ENCODE peak calls at places on chromosomes 4 and X, in seven cellular contexts. D, N, U, L, W, M and K are unnamed samples.
A peak's percentile ranks its signal among the peaks of the same experiment; 100 is the strongest.

GRCh38 chr4:165360041-165360782 is 18.6 kb upstream of the CPE start:
- DNase-seq in W (no peak), M (peak; percentile 70), L (no peak), N (no peak), D (no peak), U (no peak), K (no peak)

GRCh38 chrX:16628954-16629595 is 20.9 kb upstream of the S100G start:
- DNase-seq in M (no peak), N (no peak), D (no peak), L (no peak), U (no peak), W (peak; percentile 13), K (no peak)

GRCh38 chr4:17526695-17527477 is 11.9 kb downstream of the CLRN2 start:
- DNase-seq in L (no peak), N (no peak), D (no peak), U (no peak), M (no peak), W (no peak), K (no peak)

GRCh38 chrX:69630147-69630546 is 14.2 kb downstream of the EDA start:
- DNase-seq in W (no peak), N (no peak), U (no peak), M (no peak), L (no peak), D (no peak), K (no peak)

GRCh38 chr4:156132196-156132595 is 178.5 kb upstream of the CTSO start:
- DNase-seq in U (no peak), M (no peak), D (no peak), N (no peak), L (no peak), W (no peak), K (no peak)

GRCh38 chr4:93066746-93067145 is 761.8 kb upstream of the ATOH1 start:
- DNase-seq in W (no peak), L (no peak), M (no peak), U (no peak), D (no peak), N (no peak), K (no peak)

GRCh38 chrX:154459843-154460242 is 1.8 kb downstream of the PLXNA3 start:
- DNase-seq in U (no peak), M (no peak), L (no peak), D (no peak), W (no peak), N (no peak), K (no peak)

GRCh38 chr4:53640576-53641459 is 49.5 kb upstream of the LNX1 start:
- DNase-seq in N (no peak), U (no peak), M (no peak), L (no peak), W (no peak), D (no peak), K (no peak)

GRCh38 chr4:128288689-128289106 is 1.1 kb upstream of the PGRMC2 start:
- DNase-seq in L (peak; percentile 30), D (no peak), W (peak; percentile 46), N (no peak), U (peak; percentile 33), M (peak; percentile 56), K (peak; percentile 80)

GRCh38 chr4:125317526-125317880 is 2.7 kb downstream of the FAT4 start:
- DNase-seq in M (peak; percentile 46), L (peak; percentile 21), W (peak; percentile 50), N (no peak), U (peak; percentile 65), D (no peak), K (no peak)

GRCh38 chr4:99157478-99157935 is 13.4 kb upstream of the ADH4 start:
- DNase-seq in M (no peak), L (no peak), W (no peak), U (peak; percentile 38), D (peak; percentile 100), N (no peak), K (peak; percentile 10)

GRCh38 chrX:51857159-51857733 is 36.2 kb upstream of the MAGED1 start:
- DNase-seq in N (no peak), L (no peak), D (no peak), U (no peak), W (no peak), M (no peak), K (no peak)

GRCh38 chr4:137961051-137961438 is 281.1 kb downstream of the SLC7A11 start:
- DNase-seq in U (peak; percentile 1), M (peak; percentile 82), W (no peak), N (no peak), D (no peak), L (no peak), K (no peak)

GRCh38 chrX:142505839-142506238 is 300.7 kb upstream of the MAGEC2 start:
- DNase-seq in L (no peak), D (no peak), N (no peak), U (no peak), M (no peak), W (no peak), K (no peak)

GRCh38 chrX:123184858-123185251 is 777 bp downstream of the GRIA3 start:
- DNase-seq in D (no peak), L (no peak), M (no peak), W (no peak), U (no peak), N (no peak), K (no peak)

GRCh38 chrX:137034508-137034872 is 695 bp upstream of the GPR101 start:
- DNase-seq in U (no peak), N (no peak), L (no peak), M (no peak), W (no peak), D (no peak), K (peak; percentile 44)

GRCh38 chr4:173301518-173302201 is 32.5 kb downstream of the HMGB2 start:
- DNase-seq in M (peak; percentile 57), W (peak; percentile 39), N (peak; percentile 3), L (no peak), D (no peak), U (peak; percentile 14), K (no peak)

GRCh38 chr4:145734576-145735329 is 54.8 kb downstream of the C4orf51 start:
- DNase-seq in W (peak; percentile 96), N (no peak), D (peak; percentile 36), M (peak; percentile 97), L (peak; percentile 61), U (peak; percentile 72), K (peak; percentile 87)

GRCh38 chr4:55087016-55087929 is 38.1 kb downstream of the KDR start:
- DNase-seq in N (no peak), M (no peak), D (no peak), U (no peak), L (no peak), W (no peak), K (no peak)

GRCh38 chr4:8281519-8282133 is 12.1 kb downstream of the HTRA3 start:
- DNase-seq in D (no peak), L (peak; percentile 33), M (peak; percentile 49), U (no peak), N (no peak), W (no peak), K (no peak)

GRCh38 chrX:18983711-18984380 is at the start of gene PHKA2:
- DNase-seq in W (peak; percentile 24), N (no peak), D (peak; percentile 29), M (peak; percentile 53), U (no peak), L (peak; percentile 64), K (no peak)

GRCh38 chrX:2965965-2966364 is 36.8 kb upstream of the ARSD start:
- DNase-seq in W (no peak), N (no peak), L (no peak), D (no peak), U (no peak), M (no peak), K (no peak)

GRCh38 chr4:8221476-8221875 is 22.4 kb downstream of the SH3TC1 start:
- DNase-seq in D (no peak), N (no peak), L (no peak), M (peak; percentile 91), U (no peak), W (no peak), K (no peak)

GRCh38 chrX:120499301-120500097 is 30.4 kb upstream of the LAMP2 start:
- DNase-seq in M (peak; percentile 61), L (no peak), W (no peak), U (no peak), D (no peak), N (no peak), K (no peak)

GRCh38 chr4:149781150-149781549 is 34.5 kb downstream of the IQCM start:
- DNase-seq in N (peak; percentile 42), M (peak; percentile 73), W (peak; percentile 76), D (no peak), U (peak; percentile 26), L (no peak), K (no peak)

GRCh38 chr4:81152839-81153713 is 61.9 kb downstream of the PRKG2 start:
- DNase-seq in L (no peak), N (no peak), M (no peak), W (no peak), U (no peak), D (no peak), K (no peak)
- H3K4me3 ChIP-seq in L (peak overlapping the region; percentile 33), N (peak overlapping the region; percentile 39), M (no peak overlapping the region), W (no peak overlapping the region), U (peak overlapping the region; percentile 53), D (peak overlapping the region; percentile 16), K (peak overlapping the region; percentile 51)

DNA sequence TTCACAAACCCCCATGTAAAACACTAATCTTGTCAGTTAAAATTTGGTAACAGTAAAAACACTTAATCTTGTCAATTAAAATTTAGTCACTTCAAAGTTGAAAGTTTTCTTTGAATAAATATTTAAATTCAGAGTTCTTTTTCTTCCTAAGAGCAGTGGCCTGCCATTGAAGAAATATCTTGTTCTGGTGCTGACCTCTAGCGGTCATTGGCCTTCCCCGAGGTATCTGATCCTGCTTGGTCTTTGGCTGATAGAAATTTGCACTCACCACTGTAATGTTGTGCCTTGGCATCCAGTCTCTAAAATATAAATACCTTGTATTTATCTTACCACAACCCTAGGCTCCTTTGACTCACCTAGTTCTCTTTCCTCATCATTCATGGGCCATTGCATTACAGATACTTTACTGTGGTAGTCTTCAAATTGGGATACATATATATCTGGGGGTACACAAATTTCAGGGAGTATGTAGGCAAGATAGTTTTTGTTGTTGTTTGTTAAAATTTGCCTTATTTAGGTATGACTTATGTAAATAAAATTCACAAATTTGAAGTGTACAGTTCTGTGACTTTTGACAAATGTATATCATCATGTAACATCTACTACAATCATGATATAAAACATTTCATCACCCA is 6.7 kb upstream of the ART3 start:
- DNase-seq in N (peak; percentile 59), M (peak; percentile 84), D (peak; percentile 60), U (peak; percentile 61), W (peak; percentile 71), L (peak; percentile 81), K (peak; percentile 50)
- TF ChIP-seq CTCF in N (peak; percentile 85), M (peak; percentile 90), D (peak; percentile 80), U (peak; percentile 76), W (peak; percentile 91), L (peak; percentile 75), K (peak; percentile 90)

GRCh38 chr4:157221895-157222763 is 1.6 kb downstream of the GRIA2 start:
- DNase-seq in W (no peak), L (no peak), N (no peak), U (no peak), D (no peak), M (no peak), K (no peak)
- H3K4me3 ChIP-seq in W (peak overlapping the region; percentile 65), L (no peak overlapping the region), N (no peak overlapping the region), U (peak overlapping the region; percentile 33), D (no peak overlapping the region), M (peak overlapping the region; percentile 42), K (no peak overlapping the region)

DNA sequence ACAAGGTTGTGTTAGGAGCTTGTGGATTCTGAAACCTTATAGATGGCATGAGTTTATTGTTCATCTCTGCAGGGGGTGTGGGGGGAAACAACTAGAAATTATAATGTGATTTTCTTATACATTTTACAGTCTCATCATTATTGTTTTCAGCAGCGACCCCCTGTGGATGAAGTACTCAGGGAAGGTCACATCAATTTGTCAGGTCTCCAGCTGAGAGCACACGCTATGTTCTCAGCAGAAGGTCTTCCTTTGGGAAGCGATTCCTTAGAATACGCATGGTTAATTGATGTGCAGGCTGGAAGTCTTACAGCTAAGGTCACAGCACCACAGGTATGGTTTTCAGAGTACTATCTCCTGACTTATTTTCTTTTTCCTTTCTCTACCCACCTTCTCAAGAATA is 72.2 kb downstream of the BLTP1 start:
- DNase-seq in N (no peak), D (no peak), M (peak; percentile 27), U (peak; percentile 14), L (no peak), W (peak; percentile 31), K (no peak)
- TF ChIP-seq CTCF in N (peak; percentile 48), D (peak; percentile 30), M (peak; percentile 43), U (no peak), L (no peak), W (peak; percentile 60), K (peak; percentile 37)